ENCODE peak calls at places on chromosomes 1 and 21, in nine cellular contexts. P is transverse colon, N is SK-N-SH, R is ovary, W is HepG2, U is A549, Q is upper lobe of left lung, C is stomach, V is sigmoid colon. A is an unnamed sample.

GRCh38 chr1:53948291-53948690 is 2.1 kb downstream of the LRRC42 start:
- DNase-seq in P (no peak), N (no peak), R (no peak), W (no peak), U (no peak), Q (no peak), C (no peak), V (no peak), A (no peak)

GRCh38 chr1:75992312-75992711 is 60.1 kb upstream of the ASB17 start:
- DNase-seq in P (no peak), N (no peak), R (no peak), W (no peak), U (no peak), Q (no peak), C (no peak), V (no peak), A (no peak)

GRCh38 chr1:204073837-204074273 is 940 bp downstream of the SOX13 start:
- DNase-seq in P (no peak), N (no peak), R (peak), W (no peak), U (peak), Q (no peak), C (no peak), V (peak), A (no peak)

GRCh38 chr1:54310439-54311328 is 95.5 kb downstream of the SSBP3 start:
- DNase-seq in P (peak), N (peak), R (no peak), W (peak), U (peak), Q (peak), C (peak), V (no peak), A (no peak)

GRCh38 chr21:42117229-42118048 is 46.3 kb downstream of the UMODL1 start:
- DNase-seq in P (peak), N (peak), R (peak), W (peak), U (peak), Q (peak), C (peak), V (peak), A (peak)

GRCh38 chr1:198892065-198892464 is 253.2 kb downstream of the PTPRC start:
- DNase-seq in P (no peak), N (peak), R (no peak), W (no peak), U (no peak), Q (no peak), C (no peak), V (no peak), A (no peak)

GRCh38 chr1:198465201-198466144 is 75.0 kb downstream of the ATP6V1G3 start:
- DNase-seq in P (no peak), N (peak), R (no peak), W (peak), U (peak), Q (no peak), C (no peak), V (no peak), A (no peak)

GRCh38 chr1:58768971-58769808 is 14.7 kb downstream of the JUN start:
- DNase-seq in P (peak), N (peak), R (peak), W (peak), U (peak), Q (peak), C (peak), V (peak), A (peak)

GRCh38 chr21:41213081-41213480 is 45.1 kb downstream of the BACE2 start:
- DNase-seq in P (no peak), N (no peak), R (no peak), W (no peak), U (no peak), Q (no peak), C (no peak), V (no peak), A (no peak)

GRCh38 chr1:166113031-166113430 is 53.8 kb downstream of the FAM78B start:
- DNase-seq in P (no peak), N (no peak), R (no peak), W (no peak), U (no peak), Q (no peak), C (no peak), V (no peak), A (no peak)

GRCh38 chr21:41778974-41779600 is 12.2 kb upstream of the RIPK4 start:
- DNase-seq in P (peak), N (no peak), R (no peak), W (peak), U (no peak), Q (peak), C (peak), V (no peak), A (no peak)

GRCh38 chr1:19981507-19982312 is 2.3 kb upstream of the PLA2G2A start:
- DNase-seq in P (no peak), N (no peak), R (peak), W (peak), U (no peak), Q (no peak), C (no peak), V (no peak), A (no peak)

GRCh38 chr21:28393279-28393678 is 599.4 kb downstream of the LTN1 start:
- DNase-seq in P (peak), N (no peak), R (no peak), W (no peak), U (no peak), Q (peak), C (peak), V (no peak), A (no peak)

GRCh38 chr21:15841856-15842564 is 112.2 kb downstream of the USP25 start:
- DNase-seq in P (no peak), N (no peak), R (no peak), W (no peak), U (no peak), Q (no peak), C (no peak), V (no peak), A (no peak)

GRCh38 chr21:26593800-26594199 is 20.7 kb upstream of the CYYR1 start:
- DNase-seq in P (no peak), N (peak), R (no peak), W (no peak), U (no peak), Q (no peak), C (no peak), V (no peak), A (no peak)

GRCh38 chr1:217953922-217954321 is 322.8 kb downstream of the SPATA17 start:
- DNase-seq in P (no peak), N (no peak), R (no peak), W (no peak), U (no peak), Q (no peak), C (no peak), V (no peak), A (no peak)

GRCh38 chr1:45892068-45892785 is 88.8 kb downstream of the MAST2 start:
- DNase-seq in P (no peak), N (no peak), R (no peak), W (peak), U (peak), Q (no peak), C (no peak), V (no peak), A (peak)

GRCh38 chr1:72202761-72203160 is 79.6 kb downstream of the NEGR1 start:
- DNase-seq in P (no peak), N (no peak), R (no peak), W (no peak), U (no peak), Q (no peak), C (no peak), V (no peak), A (no peak)

GRCh38 chr1:42860339-42861013 is 14.1 kb downstream of the ZNF691 start:
- DNase-seq in P (no peak), N (no peak), R (no peak), W (no peak), U (no peak), Q (no peak), C (no peak), V (no peak), A (no peak)

GRCh38 chr1:78102082-78102481 is 56.3 kb downstream of the GIPC2 start:
- DNase-seq in P (no peak), N (no peak), R (no peak), W (no peak), U (no peak), Q (no peak), C (no peak), V (no peak), A (no peak)

GRCh38 chr1:1919304-1920056 is 401 bp upstream of the TMEM52 start:
- DNase-seq in P (peak), N (peak), R (peak), W (peak), U (peak), Q (peak), C (peak), V (peak), A (peak)

GRCh38 chr1:94067196-94067595 is 53.8 kb downstream of the ABCA4 start:
- DNase-seq in P (no peak), N (no peak), R (no peak), W (no peak), U (no peak), Q (no peak), C (no peak), V (no peak), A (no peak)

GRCh38 chr1:36570016-36570415 is 87.3 kb upstream of the CSF3R start:
- DNase-seq in P (no peak), N (no peak), R (no peak), W (no peak), U (no peak), Q (no peak), C (no peak), V (peak), A (no peak)

GRCh38 chr1:19390901-19391595 is 78.9 kb downstream of the SLC66A1 start:
- DNase-seq in P (peak), N (peak), R (peak), W (no peak), U (peak), Q (peak), C (peak), V (peak), A (peak)

GRCh38 chr1:236164273-236164672 is 21.9 kb downstream of the GPR137B start:
- DNase-seq in P (no peak), N (no peak), R (no peak), W (no peak), U (no peak), Q (no peak), C (peak), V (no peak), A (no peak)

GRCh38 chr1:10599194-10599861 is 124.6 kb downstream of the PEX14 start:
- DNase-seq in P (no peak), N (no peak), R (no peak), W (peak), U (peak), Q (peak), C (no peak), V (no peak), A (no peak)

GRCh38 chr21:43287111-43287973 is 118.5 kb downstream of the CRYAA start:
- DNase-seq in P (peak), N (no peak), R (no peak), W (no peak), U (no peak), Q (peak), C (peak), V (no peak), A (no peak)

GRCh38 chr1:3869751-3870301 is 12.6 kb downstream of the DFFB start:
- DNase-seq in P (no peak), N (no peak), R (no peak), W (no peak), U (no peak), Q (no peak), C (no peak), V (no peak), A (no peak)

GRCh38 chr1:212106286-212106792 is 70.8 kb downstream of the DTL start:
- DNase-seq in P (no peak), N (no peak), R (no peak), W (no peak), U (no peak), Q (no peak), C (no peak), V (no peak), A (no peak)

GRCh38 chr1:51953079-51953478 is 37.4 kb downstream of the RAB3B start:
- DNase-seq in P (no peak), N (no peak), R (no peak), W (no peak), U (no peak), Q (no peak), C (no peak), V (no peak), A (no peak)

GRCh38 chr1:154334647-154335350 is 9.5 kb downstream of the ATP8B2 start:
- DNase-seq in P (peak), N (peak), R (peak), W (peak), U (peak), Q (peak), C (peak), V (peak), A (peak)
- H3K4me3 ChIP-seq in P (no peak), N (peak), R (no peak), W (peak), U (no peak), Q (no peak), C (peak), V (no peak), A (no peak)

DNA sequence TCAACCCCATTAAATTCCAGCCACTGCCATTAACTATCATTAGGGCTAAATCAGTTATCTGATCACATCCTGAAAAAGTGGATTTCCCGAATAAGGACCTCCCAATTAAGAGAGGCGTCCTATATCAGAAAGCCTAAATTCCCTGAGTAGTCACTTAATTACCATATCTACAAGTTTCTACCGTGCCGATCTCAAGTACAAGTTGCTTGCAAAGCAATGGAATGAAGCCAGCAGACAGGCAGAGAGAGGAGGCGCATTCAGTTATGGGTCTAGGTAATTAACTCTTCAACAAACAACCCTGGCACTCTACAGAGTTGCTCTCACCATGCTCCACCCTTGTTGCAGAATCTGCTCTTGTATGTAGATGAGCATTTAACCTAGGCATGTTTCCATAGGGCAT is 494.6 kb upstream of the RUNX1 start:
- DNase-seq in P (no peak), N (no peak), R (no peak), W (no peak), U (no peak), Q (no peak), C (no peak), V (no peak), A (no peak)
- TF ChIP-seq EP300 in P (no peak), N (no peak), R (no peak), W (no peak), U (no peak), Q (no peak), C (no peak), V (no peak), A (no peak)

GRCh38 chr1:163414778-163415177 is 93.0 kb downstream of the NUF2 start:
- DNase-seq in P (no peak), N (no peak), R (no peak), W (no peak), U (no peak), Q (no peak), C (no peak), V (no peak), A (no peak)

GRCh38 chr1:163408262-163408661 is 86.5 kb downstream of the NUF2 start:
- DNase-seq in P (no peak), N (no peak), R (no peak), W (no peak), U (no peak), Q (no peak), C (no peak), V (no peak), A (no peak)

GRCh38 chr1:163406787-163407186 is 85.0 kb downstream of the NUF2 start:
- DNase-seq in P (no peak), N (no peak), R (no peak), W (no peak), U (no peak), Q (no peak), C (no peak), V (no peak), A (no peak)

GRCh38 chr1:163410073-163410522 is 88.3 kb downstream of the NUF2 start:
- DNase-seq in P (peak), N (peak), R (no peak), W (peak), U (peak), Q (no peak), C (peak), V (no peak), A (no peak)

GRCh38 chr1:163412216-163412615 is 90.5 kb downstream of the NUF2 start:
- DNase-seq in P (no peak), N (no peak), R (no peak), W (no peak), U (no peak), Q (no peak), C (no peak), V (no peak), A (no peak)
- H3K27ac ChIP-seq in P (no peak), N (no peak), R (no peak), W (no peak), U (no peak), Q (no peak), C (no peak), V (no peak), A (no peak)

GRCh38 chr1:227736814-227737432 is 1.7 kb downstream of the SNAP47 start:
- DNase-seq in P (no peak), N (no peak), R (no peak), W (no peak), U (no peak), Q (no peak), C (no peak), V (no peak), A (no peak)
- H3K4me3 ChIP-seq in P (no peak), N (no peak), R (no peak), W (no peak), U (no peak), Q (no peak), C (no peak), V (no peak), A (no peak)

GRCh38 chr1:6601865-6602668 is 602 bp downstream of the KLHL21 start:
- DNase-seq in P (peak), N (peak), R (peak), W (no peak), U (no peak), Q (peak), C (peak), V (peak), A (no peak)
- TF ChIP-seq EP300 in P (no peak), N (no peak), R (no peak), W (no peak), U (no peak), Q (no peak), C (no peak), V (no peak), A (no peak)

GRCh38 chr1:202374077-202374476 is 25.6 kb downstream of the PPP1R12B start:
- DNase-seq in P (no peak), N (no peak), R (no peak), W (no peak), U (no peak), Q (no peak), C (no peak), V (no peak), A (no peak)
- H3K27ac ChIP-seq in P (no peak), N (no peak), R (no peak), W (no peak), U (peak), Q (no peak), C (no peak), V (no peak), A (no peak)

GRCh38 chr1:161199506-161200119 is 759 bp upstream of the ADAMTS4 start:
- DNase-seq in P (no peak), N (no peak), R (peak), W (no peak), U (no peak), Q (no peak), C (no peak), V (no peak), A (no peak)
- H3K4me3 ChIP-seq in P (no peak), N (no peak), R (no peak), W (peak), U (no peak), Q (no peak), C (peak), V (no peak), A (no peak)